ENCODE peak calls at places on chromosomes 4 and X, in nine cellular contexts. One of them, this sample, is unnamed.

GRCh38 chr4:117447925-117448324 is 362.5 kb upstream of the TRAM1L1 start:
- DNase-seq in esophagus muscularis mucosa: no peak
- DNase-seq in NB4: peak; percentile 34
- DNase-seq in HCT116: no peak
- DNase-seq in lower leg skin: no peak
- DNase-seq in spleen: no peak
- DNase-seq in GM12891: no peak
- DNase-seq in A549: no peak
- DNase-seq in tibial nerve: no peak
- DNase-seq in this sample: no peak

GRCh38 chr4:137432431-137432830 is 99.9 kb downstream of the PCDH18 start:
- DNase-seq in tibial nerve: no peak
- DNase-seq in esophagus muscularis mucosa: no peak
- DNase-seq in HCT116: no peak
- DNase-seq in NB4: no peak
- DNase-seq in GM12891: no peak
- DNase-seq in lower leg skin: no peak
- DNase-seq in spleen: no peak
- DNase-seq in A549: no peak
- DNase-seq in this sample: no peak

GRCh38 chr4:173218411-173219125 is 50.0 kb downstream of the GALNT7 start:
- DNase-seq in spleen: no peak
- DNase-seq in tibial nerve: no peak
- DNase-seq in HCT116: peak; percentile 76
- DNase-seq in A549: peak; percentile 26
- DNase-seq in GM12891: no peak
- DNase-seq in esophagus muscularis mucosa: no peak
- DNase-seq in NB4: peak; percentile 82
- DNase-seq in lower leg skin: no peak
- DNase-seq in this sample: no peak

GRCh38 chrX:9164535-9165425 is 130.9 kb upstream of the FAM9B start:
- DNase-seq in esophagus muscularis mucosa: no peak
- DNase-seq in lower leg skin: no peak
- DNase-seq in tibial nerve: no peak
- DNase-seq in A549: no peak
- DNase-seq in HCT116: no peak
- DNase-seq in GM12891: no peak
- DNase-seq in spleen: no peak
- DNase-seq in NB4: no peak
- DNase-seq in this sample: no peak

GRCh38 chrX:19893722-19894121 is 6.3 kb upstream of the SH3KBP1 start:
- DNase-seq in HCT116: no peak
- DNase-seq in A549: no peak
- DNase-seq in lower leg skin: no peak
- DNase-seq in NB4: no peak
- DNase-seq in spleen: no peak
- DNase-seq in esophagus muscularis mucosa: no peak
- DNase-seq in tibial nerve: no peak
- DNase-seq in GM12891: no peak
- DNase-seq in this sample: no peak

GRCh38 chrX:40247848-40248622 is 150.3 kb upstream of the BCOR start:
- DNase-seq in A549: no peak
- DNase-seq in esophagus muscularis mucosa: no peak
- DNase-seq in tibial nerve: no peak
- DNase-seq in GM12891: no peak
- DNase-seq in lower leg skin: no peak
- DNase-seq in HCT116: no peak
- DNase-seq in NB4: no peak
- DNase-seq in spleen: no peak
- DNase-seq in this sample: no peak

GRCh38 chr4:108080752-108081151 is 88.0 kb downstream of the LEF1 start:
- DNase-seq in GM12891: no peak
- DNase-seq in spleen: no peak
- DNase-seq in esophagus muscularis mucosa: no peak
- DNase-seq in lower leg skin: no peak
- DNase-seq in A549: no peak
- DNase-seq in HCT116: no peak
- DNase-seq in tibial nerve: no peak
- DNase-seq in NB4: no peak
- DNase-seq in this sample: no peak

GRCh38 chr4:189046642-189047041 is 894.0 kb upstream of the FRG1 start:
- DNase-seq in NB4: no peak
- DNase-seq in esophagus muscularis mucosa: no peak
- DNase-seq in tibial nerve: no peak
- DNase-seq in A549: no peak
- DNase-seq in lower leg skin: no peak
- DNase-seq in spleen: no peak
- DNase-seq in HCT116: no peak
- DNase-seq in GM12891: no peak
- DNase-seq in this sample: no peak

GRCh38 chrX:139448996-139449395 is 81.5 kb upstream of the F9 start:
- DNase-seq in A549: no peak
- DNase-seq in NB4: no peak
- DNase-seq in HCT116: no peak
- DNase-seq in esophagus muscularis mucosa: no peak
- DNase-seq in tibial nerve: no peak
- DNase-seq in lower leg skin: no peak
- DNase-seq in spleen: no peak
- DNase-seq in GM12891: no peak
- DNase-seq in this sample: no peak

GRCh38 chr4:147530723-147531122 is 49.8 kb downstream of the EDNRA start:
- DNase-seq in tibial nerve: no peak
- DNase-seq in HCT116: no peak
- DNase-seq in NB4: no peak
- DNase-seq in GM12891: no peak
- DNase-seq in spleen: no peak
- DNase-seq in esophagus muscularis mucosa: no peak
- DNase-seq in A549: no peak
- DNase-seq in lower leg skin: no peak
- DNase-seq in this sample: no peak

GRCh38 chrX:136765957-136766356 is 14.8 kb downstream of the ARHGEF6 start:
- DNase-seq in tibial nerve: no peak
- DNase-seq in lower leg skin: no peak
- DNase-seq in NB4: no peak
- DNase-seq in spleen: no peak
- DNase-seq in HCT116: no peak
- DNase-seq in GM12891: no peak
- DNase-seq in A549: no peak
- DNase-seq in esophagus muscularis mucosa: no peak
- DNase-seq in this sample: no peak

GRCh38 chr4:87839309-87839946 is 6.7 kb downstream of the MEPE start:
- DNase-seq in GM12891: no peak
- DNase-seq in lower leg skin: no peak
- DNase-seq in spleen: no peak
- DNase-seq in NB4: peak; percentile 58
- DNase-seq in esophagus muscularis mucosa: no peak
- DNase-seq in tibial nerve: no peak
- DNase-seq in A549: no peak
- DNase-seq in HCT116: no peak
- DNase-seq in this sample: no peak

DNA sequence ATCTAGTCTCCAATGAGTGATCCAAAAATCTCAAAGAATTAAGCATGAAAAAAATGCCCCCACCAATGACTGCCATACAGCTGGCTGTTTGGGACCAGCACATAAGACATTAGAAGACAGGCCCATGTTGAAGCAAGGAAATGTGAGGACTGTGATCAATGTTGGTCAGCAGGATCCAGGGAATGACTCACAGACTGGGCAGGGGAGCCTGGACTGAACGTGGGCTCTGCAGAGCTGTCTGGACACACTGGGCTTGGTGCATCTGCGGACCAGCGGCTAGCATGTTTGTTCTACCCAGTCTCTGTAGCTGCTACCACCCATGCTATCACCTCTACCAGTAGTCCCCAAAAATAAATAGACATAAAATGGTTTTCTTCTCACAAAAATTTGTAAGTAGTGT is 108.6 kb downstream of the PALLD start:
- DNase-seq in spleen: no peak
- DNase-seq in esophagus muscularis mucosa: no peak
- DNase-seq in GM12891: no peak
- DNase-seq in HCT116: no peak
- DNase-seq in A549: no peak
- DNase-seq in lower leg skin: no peak
- DNase-seq in NB4: no peak
- DNase-seq in tibial nerve: no peak
- DNase-seq in this sample: peak; percentile 19
- TF ChIP-seq POLR2A in spleen: no peak
- TF ChIP-seq POLR2A in esophagus muscularis mucosa: no peak
- TF ChIP-seq POLR2A in GM12891: no peak
- TF ChIP-seq POLR2A in HCT116: no peak
- TF ChIP-seq POLR2A in A549: no peak
- TF ChIP-seq POLR2A in lower leg skin: no peak
- TF ChIP-seq POLR2A in NB4: no peak
- TF ChIP-seq POLR2A in tibial nerve: no peak
- TF ChIP-seq POLR2A in this sample: no peak

DNA sequence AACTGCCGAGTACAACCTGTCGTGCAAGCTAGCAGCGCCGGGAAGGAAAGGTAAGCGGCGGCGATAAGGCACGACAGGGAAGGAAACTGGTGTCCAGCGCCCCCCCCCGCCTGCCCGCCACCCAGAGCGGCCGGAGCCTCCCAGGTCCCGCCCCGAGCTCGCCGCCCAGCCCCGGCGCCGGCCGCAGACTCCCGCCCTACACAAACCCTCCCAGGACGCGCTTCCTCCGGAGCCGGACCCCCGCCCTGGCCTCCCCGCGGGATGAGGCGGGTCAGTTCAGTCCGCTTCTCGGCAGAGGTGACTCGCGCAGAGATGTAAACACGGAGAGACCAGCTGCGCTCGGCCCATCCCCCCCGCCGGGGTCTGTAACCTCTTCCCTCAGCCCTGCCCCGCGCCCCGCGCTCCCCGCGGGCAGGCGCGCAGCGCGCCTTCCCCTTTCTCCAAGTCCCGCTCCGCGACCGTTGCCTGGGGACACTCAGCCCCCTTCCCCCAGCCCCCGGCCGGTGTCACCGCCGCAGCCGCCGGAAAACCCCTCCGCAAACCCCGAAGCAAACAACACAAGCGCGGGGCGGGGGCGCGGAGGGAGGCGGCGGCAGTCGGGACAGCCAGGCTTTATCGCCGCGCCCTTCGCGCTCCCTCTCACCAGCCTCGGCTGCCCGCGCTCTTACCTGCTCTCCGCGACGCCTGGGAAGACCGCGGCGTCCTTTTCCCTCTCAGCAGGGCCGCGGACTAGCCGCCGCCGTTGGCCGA is 544 bp downstream of the ELF2 start:
- DNase-seq in esophagus muscularis mucosa: peak; percentile 95
- DNase-seq in NB4: peak; percentile 91
- DNase-seq in tibial nerve: peak; percentile 76
- DNase-seq in lower leg skin: peak; percentile 97
- DNase-seq in HCT116: peak; percentile 43
- DNase-seq in spleen: peak; percentile 95
- DNase-seq in GM12891: no peak
- DNase-seq in A549: peak; percentile 35
- DNase-seq in this sample: peak; percentile 35
- TF ChIP-seq POLR2A in esophagus muscularis mucosa: peak; percentile 31
- TF ChIP-seq POLR2A in NB4: no peak
- TF ChIP-seq POLR2A in tibial nerve: peak; percentile 41
- TF ChIP-seq POLR2A in lower leg skin: no peak
- TF ChIP-seq POLR2A in HCT116: no peak
- TF ChIP-seq POLR2A in spleen: no peak
- TF ChIP-seq POLR2A in GM12891: no peak
- TF ChIP-seq POLR2A in A549: no peak
- TF ChIP-seq POLR2A in this sample: peak; percentile 21

GRCh38 chrX:44871114-44871645 is 1.8 kb upstream of the KDM6A start:
- DNase-seq in tibial nerve: no peak
- DNase-seq in GM12891: no peak
- DNase-seq in HCT116: no peak
- DNase-seq in lower leg skin: no peak
- DNase-seq in NB4: no peak
- DNase-seq in A549: no peak
- DNase-seq in spleen: no peak
- DNase-seq in esophagus muscularis mucosa: no peak
- DNase-seq in this sample: no peak

GRCh38 chrX:44872319-44872816 is 620 bp upstream of the KDM6A start:
- DNase-seq in A549: peak; percentile 40
- DNase-seq in lower leg skin: peak; percentile 92
- DNase-seq in esophagus muscularis mucosa: no peak
- DNase-seq in NB4: no peak
- DNase-seq in GM12891: no peak
- DNase-seq in spleen: peak; percentile 94
- DNase-seq in tibial nerve: peak; percentile 12
- DNase-seq in HCT116: no peak
- DNase-seq in this sample: no peak

GRCh38 chrX:44873415-44874270 is 655 bp downstream of the KDM6A start:
- DNase-seq in lower leg skin: peak; percentile 91
- DNase-seq in tibial nerve: peak; percentile 18
- DNase-seq in HCT116: no peak
- DNase-seq in NB4: peak; percentile 87
- DNase-seq in A549: no peak
- DNase-seq in esophagus muscularis mucosa: no peak
- DNase-seq in GM12891: no peak
- DNase-seq in spleen: peak; percentile 92
- DNase-seq in this sample: no peak

GRCh38 chrX:44874481-44875184 is 1.6 kb downstream of the KDM6A start:
- DNase-seq in tibial nerve: no peak
- DNase-seq in esophagus muscularis mucosa: no peak
- DNase-seq in spleen: no peak
- DNase-seq in GM12891: no peak
- DNase-seq in lower leg skin: no peak
- DNase-seq in HCT116: no peak
- DNase-seq in NB4: peak; percentile 53
- DNase-seq in A549: peak; percentile 68
- DNase-seq in this sample: no peak

DNA sequence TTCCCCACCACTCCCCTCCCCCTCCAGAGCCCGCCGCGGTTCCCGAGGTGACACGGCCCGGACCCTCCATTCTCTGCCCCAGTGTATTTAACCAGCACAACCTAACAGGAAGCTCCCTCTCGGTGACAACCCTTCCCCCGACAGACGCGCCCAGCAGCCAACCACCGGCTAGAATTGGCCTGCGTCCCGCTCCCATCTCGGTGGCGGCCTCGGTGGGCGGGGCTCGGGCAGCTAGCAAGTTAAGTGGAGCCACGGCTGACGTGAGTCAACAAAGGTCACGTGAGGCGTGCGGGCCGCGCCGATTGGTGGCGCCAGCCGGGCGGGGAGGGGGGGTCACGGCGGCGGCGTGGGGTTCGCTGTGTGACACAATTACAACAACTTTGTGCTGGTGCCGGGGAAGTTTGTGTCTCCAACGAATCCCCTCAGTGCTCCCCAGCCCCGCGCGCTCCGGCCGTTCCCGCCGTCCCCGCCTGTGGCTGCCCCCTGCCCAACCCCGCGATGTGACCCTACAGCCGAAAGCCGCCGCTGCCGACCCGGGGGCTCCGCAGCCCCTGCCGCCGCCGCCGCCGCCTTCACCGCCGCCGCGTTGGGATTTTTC is at the start of gene KDM6A:
- DNase-seq in A549: peak; percentile 94
- DNase-seq in esophagus muscularis mucosa: peak; percentile 98
- DNase-seq in NB4: peak; percentile 97
- DNase-seq in spleen: peak; percentile 100
- DNase-seq in lower leg skin: peak; percentile 100
- DNase-seq in GM12891: peak; percentile 71
- DNase-seq in tibial nerve: peak; percentile 95
- DNase-seq in HCT116: peak; percentile 83
- DNase-seq in this sample: peak; percentile 63
- TF ChIP-seq POLR2A in A549: no peak
- TF ChIP-seq POLR2A in esophagus muscularis mucosa: peak; percentile 65
- TF ChIP-seq POLR2A in NB4: peak; percentile 44
- TF ChIP-seq POLR2A in spleen: no peak
- TF ChIP-seq POLR2A in lower leg skin: no peak
- TF ChIP-seq POLR2A in GM12891: no peak
- TF ChIP-seq POLR2A in tibial nerve: peak; percentile 64
- TF ChIP-seq POLR2A in HCT116: peak; percentile 30
- TF ChIP-seq POLR2A in this sample: no peak

GRCh38 chrX:114049063-114049462 is 534.8 kb upstream of the HTR2C start:
- DNase-seq in esophagus muscularis mucosa: no peak
- DNase-seq in GM12891: no peak
- DNase-seq in lower leg skin: no peak
- DNase-seq in spleen: no peak
- DNase-seq in NB4: no peak
- DNase-seq in tibial nerve: no peak
- DNase-seq in A549: no peak
- DNase-seq in HCT116: no peak
- DNase-seq in this sample: no peak
- TF ChIP-seq POLR2A in esophagus muscularis mucosa: no peak
- TF ChIP-seq POLR2A in GM12891: no peak
- TF ChIP-seq POLR2A in lower leg skin: no peak
- TF ChIP-seq POLR2A in spleen: no peak
- TF ChIP-seq POLR2A in NB4: no peak
- TF ChIP-seq POLR2A in tibial nerve: no peak
- TF ChIP-seq POLR2A in A549: no peak
- TF ChIP-seq POLR2A in HCT116: no peak
- TF ChIP-seq POLR2A in this sample: no peak